ENCODE peak calls at places on chromosome 3, in eight cellular contexts. E is HuH-7.5; I is choroid plexus epithelial cell; Q is NCI-H774; Z is foreskin fibroblast; T is GM06990; F is CD8-positive, alpha-beta memory T cell; O is astrocyte. M is an unnamed sample.

GRCh38 chr3:139937674-139938279 is 2.8 kb downstream of the CLSTN2 start:
- DNase-seq in Z (peak), E (peak), Q (peak), I (peak), T (no peak), O (no peak), F (no peak), M (peak)

GRCh38 chr3:24493951-24494615 is 567 bp downstream of the THRB start:
- DNase-seq in Z (no peak), T (no peak), F (no peak), O (no peak), Q (no peak), I (peak), E (peak), M (no peak)

GRCh38 chr3:42839616-42840015 is 30.4 kb downstream of the ACKR2 start:
- DNase-seq in Q (peak), E (peak), F (peak), Z (peak), O (peak), T (peak), I (peak), M (peak)

GRCh38 chr3:145798691-145799550 is 362.1 kb downstream of the PLOD2 start:
- DNase-seq in Z (no peak), F (no peak), T (no peak), I (peak), O (no peak), E (no peak), Q (no peak), M (peak)

GRCh38 chr3:4493931-4494806 is 1.0 kb downstream of the ITPR1 start:
- DNase-seq in Z (peak), T (no peak), F (no peak), I (peak), E (no peak), O (peak), Q (no peak), M (no peak)

GRCh38 chr3:50971487-50971924 is 296.8 kb downstream of the DOCK3 start:
- DNase-seq in Z (peak), E (peak), Q (peak), O (peak), T (no peak), I (peak), F (peak), M (peak)

GRCh38 chr3:54999159-54999558 is 71.3 kb upstream of the LRTM1 start:
- DNase-seq in O (peak), Q (no peak), Z (peak), E (no peak), I (peak), T (no peak), F (no peak), M (peak)

GRCh38 chr3:124846189-124846588 is 41.0 kb downstream of the ITGB5 start:
- DNase-seq in T (no peak), I (peak), Z (peak), E (no peak), Q (no peak), O (peak), F (no peak), M (no peak)

GRCh38 chr3:105868450-105868744 is 415 bp downstream of the CBLB start:
- DNase-seq in Z (no peak), F (no peak), O (peak), T (no peak), Q (peak), I (peak), E (peak), M (peak)

GRCh38 chr3:140292684-140293083 is 357.7 kb downstream of the CLSTN2 start:
- DNase-seq in Q (peak), I (peak), F (no peak), E (no peak), O (peak), Z (peak), T (no peak), M (peak)

GRCh38 chr3:134312072-134312872 is 61.6 kb upstream of the RYK start:
- DNase-seq in E (no peak), F (no peak), I (peak), Z (no peak), T (peak), Q (no peak), O (peak), M (no peak)

M was measured in SK-MEL-5.